ENCODE peak calls at places on chromosomes 5 and 9, in six cellular contexts. J is IMR-90, F is H1, A is mesenchymal stem cell, U is H9, X is trophoblast cell. N is an unnamed sample.

GRCh38 chr5:150080696-150081435 is 5.5 kb downstream of the CSF1R start:
- DNase-seq in X (no peak), A (no peak), J (no peak), F (peak; percentile 33), U (no peak), N (no peak)

GRCh38 chr9:88796947-88797346 is 194.3 kb upstream of the S1PR3 start:
- DNase-seq in J (no peak), F (no peak), X (no peak), A (no peak), U (no peak), N (no peak)

GRCh38 chr5:135488727-135489465 is 36.7 kb upstream of the TIFAB start:
- DNase-seq in F (peak; percentile 84), X (no peak), J (peak; percentile 73), A (peak; percentile 18), U (peak; percentile 91), N (peak; percentile 89)

GRCh38 chr9:128503870-128504269 is 649 bp upstream of the GLE1 start:
- DNase-seq in J (no peak), U (no peak), X (no peak), F (no peak), A (peak; percentile 2), N (no peak)

GRCh38 chr5:28862137-28862859 is 1823.9 kb upstream of the CDH9 start:
- DNase-seq in F (no peak), A (no peak), X (no peak), U (no peak), J (no peak), N (no peak)

GRCh38 chr5:73945505-73945904 is 319.5 kb downstream of the ARHGEF28 start:
- DNase-seq in A (no peak), J (no peak), F (peak; percentile 76), X (no peak), U (no peak), N (no peak)

GRCh38 chr9:114446036-114446435 is 58.3 kb upstream of the AKNA start:
- DNase-seq in A (no peak), F (no peak), J (peak; percentile 37), X (no peak), U (no peak), N (no peak)

GRCh38 chr5:129608350-129608749 is 139.5 kb upstream of the MINAR2 start:
- DNase-seq in J (no peak), A (no peak), U (no peak), X (no peak), F (no peak), N (no peak)

GRCh38 chr5:171813270-171813669 is 27.7 kb downstream of the SMIM23 start:
- DNase-seq in U (no peak), A (no peak), X (peak; percentile 16), F (no peak), J (no peak), N (no peak)

GRCh38 chr9:21023861-21024260 is 7.6 kb downstream of the HACD4 start:
- DNase-seq in F (no peak), J (no peak), A (no peak), X (no peak), U (no peak), N (no peak)

GRCh38 chr9:104970588-104970987 is 42.6 kb upstream of the ABCA1 start:
- DNase-seq in J (peak; percentile 34), X (no peak), U (no peak), A (peak; percentile 26), F (no peak), N (no peak)

GRCh38 chr5:133051117-133051546 is 681 bp upstream of the HSPA4 start:
- DNase-seq in X (no peak), A (no peak), F (no peak), J (no peak), U (no peak), N (no peak)

GRCh38 chr5:5332287-5332686 is 90.2 kb upstream of the ICE1 start:
- DNase-seq in A (no peak), X (no peak), U (no peak), J (no peak), F (no peak), N (no peak)

GRCh38 chr9:69393425-69393824 is 68.4 kb downstream of the ENTREP1 start:
- DNase-seq in F (no peak), J (no peak), A (no peak), U (no peak), X (no peak), N (no peak)
- H3K27ac ChIP-seq in F (no peak overlapping the region), J (no peak overlapping the region), A (no peak overlapping the region), U (no peak overlapping the region), X (no peak overlapping the region), N (no peak overlapping the region)

GRCh38 chr9:35814841-35815543 is at the start of gene HINT2:
- DNase-seq in A (peak; percentile 100), U (peak; percentile 99), X (peak; percentile 99), F (peak; percentile 96), J (peak; percentile 99), N (peak; percentile 97)

GRCh38 chr9:35812025-35812602 is at the start of gene SPAG8:
- DNase-seq in F (peak; percentile 91), X (peak; percentile 86), A (peak; percentile 96), J (peak; percentile 96), U (peak; percentile 98), N (peak; percentile 86)

GRCh38 chr9:35813434-35814105 is 1.3 kb downstream of the HINT2 start:
- DNase-seq in A (peak; percentile 49), J (peak; percentile 32), F (no peak), X (no peak), U (peak; percentile 69), N (no peak)

GRCh38 chr9:35816708-35817107 is 1.9 kb upstream of the HINT2 start:
- DNase-seq in A (peak; percentile 47), X (no peak), J (no peak), F (no peak), U (peak; percentile 68), N (no peak)

GRCh38 chr9:35814106-35814840 is 569 bp downstream of the HINT2 start:
- DNase-seq in F (no peak), J (peak; percentile 41), A (peak; percentile 75), X (peak; percentile 52), U (peak; percentile 85), N (peak; percentile 67)
- H4K8ac ChIP-seq in F (peak overlapping the region; percentile 88), J (peak overlapping the region; percentile 89), A (peak overlapping the region; percentile 93), X (peak overlapping the region; percentile 89), U (no peak overlapping the region), N (peak overlapping the region; percentile 88)

DNA sequence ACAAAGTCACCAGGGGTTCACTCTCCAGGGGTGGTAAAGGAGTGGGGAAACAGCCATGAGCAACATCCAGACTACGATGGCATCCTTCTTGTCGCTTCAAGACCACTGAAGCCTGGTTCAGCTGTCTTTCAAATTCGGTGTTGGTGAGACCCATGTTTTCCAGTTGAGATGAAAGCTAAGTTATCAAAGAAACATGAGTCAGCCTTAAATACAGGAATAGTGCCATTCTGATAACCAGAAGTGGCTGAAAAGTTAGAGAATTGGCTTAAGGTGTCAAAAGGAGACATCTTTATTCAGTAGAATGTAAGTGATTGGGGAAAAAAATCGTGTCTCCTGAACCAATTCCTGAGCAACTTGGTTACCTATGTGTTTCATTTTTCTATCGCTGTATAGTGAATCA is 7.0 kb upstream of the CARD19 start:
- DNase-seq in U (no peak), A (no peak), F (no peak), X (no peak), J (no peak), N (no peak)
- H4K91ac ChIP-seq in U (no peak overlapping the region), A (no peak overlapping the region), F (no peak overlapping the region), X (no peak overlapping the region), J (no peak overlapping the region), N (no peak overlapping the region)

GRCh38 chr9:127277099-127277498 is 12.5 kb downstream of the GARNL3 start:
- DNase-seq in F (no peak), A (no peak), J (no peak), X (no peak), U (no peak), N (no peak)

GRCh38 chr9:127277770-127278169 is 13.2 kb downstream of the GARNL3 start:
- DNase-seq in X (no peak), U (no peak), F (no peak), J (no peak), A (no peak), N (no peak)

GRCh38 chr9:127269440-127269839 is 4.9 kb downstream of the GARNL3 start:
- DNase-seq in A (no peak), X (no peak), U (no peak), J (no peak), F (no peak), N (no peak)

GRCh38 chr9:127278372-127278771 is 13.8 kb downstream of the GARNL3 start:
- DNase-seq in F (no peak), J (no peak), U (no peak), X (peak; percentile 14), A (no peak), N (no peak)

GRCh38 chr9:127273350-127273749 is 8.8 kb downstream of the GARNL3 start:
- DNase-seq in J (no peak), X (no peak), U (no peak), F (no peak), A (no peak), N (no peak)
- H3K27ac ChIP-seq in J (no peak overlapping the region), X (no peak overlapping the region), U (no peak overlapping the region), F (no peak overlapping the region), A (no peak overlapping the region), N (no peak overlapping the region)

GRCh38 chr5:99449786-99450185 is 521.0 kb upstream of the CHD1 start:
- DNase-seq in F (no peak), A (no peak), X (no peak), J (no peak), U (no peak), N (no peak)
- H4K8ac ChIP-seq in F (no peak overlapping the region), A (no peak overlapping the region), X (no peak overlapping the region), J (no peak overlapping the region), U (no peak overlapping the region), N (no peak overlapping the region)

GRCh38 chr5:61907995-61908394 is 398.0 kb upstream of the KIF2A start:
- DNase-seq in U (no peak), J (no peak), A (no peak), X (no peak), F (no peak), N (no peak)
- H4K91ac ChIP-seq in U (no peak overlapping the region), J (no peak overlapping the region), A (no peak overlapping the region), X (no peak overlapping the region), F (no peak overlapping the region), N (no peak overlapping the region)

DNA sequence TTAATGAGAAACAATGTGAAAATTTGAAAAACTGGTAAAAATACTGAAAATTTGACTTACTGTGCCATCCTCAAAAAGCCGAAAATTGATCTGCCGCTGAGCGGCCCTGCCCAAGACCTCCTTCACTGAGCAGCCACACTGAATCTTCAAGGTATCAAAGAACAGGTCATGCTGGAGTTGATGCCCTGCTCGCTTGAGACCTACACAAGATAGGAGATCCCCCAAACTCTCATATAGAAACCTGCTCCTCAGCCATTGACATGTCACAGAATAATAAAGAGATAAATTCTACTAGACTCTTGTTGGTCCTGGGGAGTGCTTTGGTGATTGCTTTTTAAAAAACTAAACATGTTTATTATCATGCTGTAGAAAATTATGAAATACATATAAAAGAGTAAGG is 52.7 kb downstream of the GLDC start:
- DNase-seq in F (no peak), A (no peak), X (no peak), U (no peak), J (no peak), N (no peak)
- H3K27ac ChIP-seq in F (no peak overlapping the region), A (no peak overlapping the region), X (no peak overlapping the region), U (no peak overlapping the region), J (no peak overlapping the region), N (no peak overlapping the region)